ENCODE peak calls at places on chromosomes 13 and 19, in six cellular contexts. One of them, this sample, is unnamed. For H3K9me3, the result is how much of the 10 kb centered on the place peaks cover.

GRCh38 chr19:47613165-47614146 is 4.5 kb downstream of the BICRA start:
- DNase-seq in lower lobe of right lung: no peak
- DNase-seq in OCI-LY7: no peak
- DNase-seq in CD8-positive, alpha-beta T cell: no peak
- DNase-seq in hepatocyte: peak
- DNase-seq in pancreas: no peak
- DNase-seq in this sample: no peak

GRCh38 chr19:44718441-44719261 is 19.7 kb downstream of the CEACAM16 start:
- DNase-seq in lower lobe of right lung: peak
- DNase-seq in OCI-LY7: no peak
- DNase-seq in CD8-positive, alpha-beta T cell: no peak
- DNase-seq in hepatocyte: peak
- DNase-seq in pancreas: peak
- DNase-seq in this sample: peak

GRCh38 chr13:112466132-112467025 is 90.2 kb downstream of the SPACA7 start:
- DNase-seq in lower lobe of right lung: no peak
- DNase-seq in OCI-LY7: no peak
- DNase-seq in CD8-positive, alpha-beta T cell: no peak
- DNase-seq in hepatocyte: no peak
- DNase-seq in pancreas: no peak
- DNase-seq in this sample: peak

GRCh38 chr13:76828316-76828741 is 57.9 kb downstream of the KCTD12 start:
- DNase-seq in lower lobe of right lung: no peak
- DNase-seq in OCI-LY7: no peak
- DNase-seq in CD8-positive, alpha-beta T cell: no peak
- DNase-seq in hepatocyte: no peak
- DNase-seq in pancreas: no peak
- DNase-seq in this sample: no peak

GRCh38 chr13:101258071-101258470 is 158.2 kb downstream of the NALCN start:
- DNase-seq in lower lobe of right lung: no peak
- DNase-seq in OCI-LY7: no peak
- DNase-seq in CD8-positive, alpha-beta T cell: no peak
- DNase-seq in hepatocyte: peak
- DNase-seq in pancreas: no peak
- DNase-seq in this sample: no peak

GRCh38 chr13:26540319-26540718 is 17.2 kb upstream of the WASF3 start:
- DNase-seq in lower lobe of right lung: no peak
- DNase-seq in OCI-LY7: no peak
- DNase-seq in CD8-positive, alpha-beta T cell: no peak
- DNase-seq in hepatocyte: no peak
- DNase-seq in pancreas: no peak
- DNase-seq in this sample: no peak

GRCh38 chr19:57099199-57099661 is 20.6 kb upstream of the USP29 start:
- DNase-seq in lower lobe of right lung: peak
- DNase-seq in OCI-LY7: peak
- DNase-seq in CD8-positive, alpha-beta T cell: peak
- DNase-seq in hepatocyte: peak
- DNase-seq in pancreas: peak
- DNase-seq in this sample: peak

GRCh38 chr19:17872251-17873001 is 681 bp downstream of the SLC5A5 start:
- DNase-seq in lower lobe of right lung: no peak
- DNase-seq in OCI-LY7: no peak
- DNase-seq in CD8-positive, alpha-beta T cell: no peak
- DNase-seq in hepatocyte: no peak
- DNase-seq in pancreas: no peak
- DNase-seq in this sample: no peak

GRCh38 chr13:90485441-90485840 is 862.0 kb upstream of the MIR17HG start:
- DNase-seq in lower lobe of right lung: no peak
- DNase-seq in OCI-LY7: no peak
- DNase-seq in CD8-positive, alpha-beta T cell: no peak
- DNase-seq in hepatocyte: no peak
- DNase-seq in pancreas: no peak
- DNase-seq in this sample: no peak

GRCh38 chr19:3440082-3440481 is 40.2 kb downstream of the SMIM24 start:
- DNase-seq in lower lobe of right lung: peak
- DNase-seq in OCI-LY7: peak
- DNase-seq in CD8-positive, alpha-beta T cell: peak
- DNase-seq in hepatocyte: no peak
- DNase-seq in pancreas: peak
- DNase-seq in this sample: no peak

GRCh38 chr19:19662866-19663291 is 597 bp downstream of the ATP13A1 start:
- DNase-seq in lower lobe of right lung: no peak
- DNase-seq in OCI-LY7: no peak
- DNase-seq in CD8-positive, alpha-beta T cell: no peak
- DNase-seq in hepatocyte: no peak
- DNase-seq in pancreas: no peak
- DNase-seq in this sample: no peak
- H3K27ac ChIP-seq in lower lobe of right lung: peak
- H3K27ac ChIP-seq in OCI-LY7: peak
- H3K27ac ChIP-seq in CD8-positive, alpha-beta T cell: peak
- H3K27ac ChIP-seq in hepatocyte: peak
- H3K27ac ChIP-seq in pancreas: peak
- H3K27ac ChIP-seq in this sample: peak

GRCh38 chr13:106372199-106373160 is 163.0 kb downstream of the EFNB2 start:
- DNase-seq in lower lobe of right lung: no peak
- DNase-seq in OCI-LY7: peak
- DNase-seq in CD8-positive, alpha-beta T cell: no peak
- DNase-seq in hepatocyte: no peak
- DNase-seq in pancreas: no peak
- DNase-seq in this sample: no peak
- H3K9me3 ChIP-seq in lower lobe of right lung: under half
- H3K9me3 ChIP-seq in OCI-LY7: under half
- H3K9me3 ChIP-seq in CD8-positive, alpha-beta T cell: under half
- H3K9me3 ChIP-seq in hepatocyte: under half
- H3K9me3 ChIP-seq in pancreas: under half
- H3K9me3 ChIP-seq in this sample: under half

GRCh38 chr13:114268344-114269280 is 12.8 kb upstream of the UPF3A start:
- DNase-seq in lower lobe of right lung: no peak
- DNase-seq in OCI-LY7: no peak
- DNase-seq in CD8-positive, alpha-beta T cell: no peak
- DNase-seq in hepatocyte: no peak
- DNase-seq in pancreas: no peak
- DNase-seq in this sample: no peak

GRCh38 chr13:114261328-114261965 is 20.0 kb upstream of the UPF3A start:
- DNase-seq in lower lobe of right lung: no peak
- DNase-seq in OCI-LY7: no peak
- DNase-seq in CD8-positive, alpha-beta T cell: no peak
- DNase-seq in hepatocyte: no peak
- DNase-seq in pancreas: no peak
- DNase-seq in this sample: no peak

GRCh38 chr13:114263590-114263989 is 17.8 kb upstream of the UPF3A start:
- DNase-seq in lower lobe of right lung: no peak
- DNase-seq in OCI-LY7: peak
- DNase-seq in CD8-positive, alpha-beta T cell: no peak
- DNase-seq in hepatocyte: no peak
- DNase-seq in pancreas: no peak
- DNase-seq in this sample: no peak

GRCh38 chr13:114266241-114266640 is 15.2 kb upstream of the UPF3A start:
- DNase-seq in lower lobe of right lung: no peak
- DNase-seq in OCI-LY7: no peak
- DNase-seq in CD8-positive, alpha-beta T cell: no peak
- DNase-seq in hepatocyte: no peak
- DNase-seq in pancreas: no peak
- DNase-seq in this sample: no peak

DNA sequence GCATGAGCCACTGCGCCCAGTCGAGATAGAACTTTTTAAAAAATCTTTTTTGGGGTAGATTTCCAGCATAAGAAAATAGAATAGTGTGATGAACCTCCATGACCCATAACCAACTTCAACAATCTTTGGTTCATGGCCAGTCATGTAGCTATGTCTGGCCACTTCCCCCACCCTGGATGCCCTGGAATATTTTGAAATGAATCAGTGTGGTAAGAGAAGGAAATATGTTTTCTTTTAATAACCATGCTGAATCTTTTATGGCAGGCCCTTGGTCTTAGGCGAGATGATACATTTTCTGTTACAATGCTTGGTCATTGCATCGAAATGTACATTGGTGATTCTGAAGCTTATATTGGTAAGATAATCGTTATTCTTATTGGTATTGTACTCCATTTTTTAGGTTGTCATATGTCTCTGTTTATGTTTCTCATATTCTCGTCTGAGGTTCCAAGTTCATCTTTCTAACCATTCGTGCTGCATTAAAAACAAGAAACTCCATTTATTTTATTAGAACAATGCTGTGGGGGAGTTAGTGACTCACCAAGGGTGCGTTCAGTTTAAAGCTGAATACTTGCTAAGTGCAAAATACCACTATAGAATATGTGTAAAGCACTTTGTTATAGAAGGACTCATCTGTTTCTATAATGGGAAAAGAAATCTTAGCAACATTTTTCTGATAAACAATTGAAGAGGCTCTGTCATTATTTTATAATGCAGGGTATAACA is 16.4 kb upstream of the UPF3A start:
- DNase-seq in lower lobe of right lung: no peak
- DNase-seq in OCI-LY7: no peak
- DNase-seq in CD8-positive, alpha-beta T cell: no peak
- DNase-seq in hepatocyte: no peak
- DNase-seq in pancreas: no peak
- DNase-seq in this sample: no peak
- H3K4me3 ChIP-seq in lower lobe of right lung: no peak
- H3K4me3 ChIP-seq in OCI-LY7: no peak
- H3K4me3 ChIP-seq in CD8-positive, alpha-beta T cell: no peak
- H3K4me3 ChIP-seq in hepatocyte: no peak
- H3K4me3 ChIP-seq in pancreas: no peak
- H3K4me3 ChIP-seq in this sample: no peak

GRCh38 chr13:95188128-95188527 is 113.1 kb downstream of the ABCC4 start:
- DNase-seq in lower lobe of right lung: no peak
- DNase-seq in OCI-LY7: no peak
- DNase-seq in CD8-positive, alpha-beta T cell: no peak
- DNase-seq in hepatocyte: no peak
- DNase-seq in pancreas: no peak
- DNase-seq in this sample: no peak

GRCh38 chr13:95185311-95185710 is 115.9 kb downstream of the ABCC4 start:
- DNase-seq in lower lobe of right lung: no peak
- DNase-seq in OCI-LY7: no peak
- DNase-seq in CD8-positive, alpha-beta T cell: no peak
- DNase-seq in hepatocyte: no peak
- DNase-seq in pancreas: no peak
- DNase-seq in this sample: no peak

GRCh38 chr13:95184317-95184716 is 116.9 kb downstream of the ABCC4 start:
- DNase-seq in lower lobe of right lung: no peak
- DNase-seq in OCI-LY7: no peak
- DNase-seq in CD8-positive, alpha-beta T cell: no peak
- DNase-seq in hepatocyte: no peak
- DNase-seq in pancreas: no peak
- DNase-seq in this sample: no peak

GRCh38 chr13:95182570-95183285 is 118.5 kb downstream of the ABCC4 start:
- DNase-seq in lower lobe of right lung: no peak
- DNase-seq in OCI-LY7: no peak
- DNase-seq in CD8-positive, alpha-beta T cell: no peak
- DNase-seq in hepatocyte: no peak
- DNase-seq in pancreas: no peak
- DNase-seq in this sample: no peak

GRCh38 chr13:95185851-95186250 is 115.4 kb downstream of the ABCC4 start:
- DNase-seq in lower lobe of right lung: no peak
- DNase-seq in OCI-LY7: no peak
- DNase-seq in CD8-positive, alpha-beta T cell: peak
- DNase-seq in hepatocyte: no peak
- DNase-seq in pancreas: no peak
- DNase-seq in this sample: no peak
- H3K27ac ChIP-seq in lower lobe of right lung: no peak
- H3K27ac ChIP-seq in OCI-LY7: no peak
- H3K27ac ChIP-seq in CD8-positive, alpha-beta T cell: peak
- H3K27ac ChIP-seq in hepatocyte: no peak
- H3K27ac ChIP-seq in pancreas: no peak
- H3K27ac ChIP-seq in this sample: no peak

GRCh38 chr19:23070353-23070781 is 46.5 kb upstream of the ZNF730 start:
- DNase-seq in lower lobe of right lung: no peak
- DNase-seq in OCI-LY7: no peak
- DNase-seq in CD8-positive, alpha-beta T cell: no peak
- DNase-seq in hepatocyte: no peak
- DNase-seq in pancreas: peak
- DNase-seq in this sample: no peak
- H3K9me3 ChIP-seq in lower lobe of right lung: under half
- H3K9me3 ChIP-seq in OCI-LY7: under half
- H3K9me3 ChIP-seq in CD8-positive, alpha-beta T cell: under half
- H3K9me3 ChIP-seq in hepatocyte: under half
- H3K9me3 ChIP-seq in pancreas: under half
- H3K9me3 ChIP-seq in this sample: under half

DNA sequence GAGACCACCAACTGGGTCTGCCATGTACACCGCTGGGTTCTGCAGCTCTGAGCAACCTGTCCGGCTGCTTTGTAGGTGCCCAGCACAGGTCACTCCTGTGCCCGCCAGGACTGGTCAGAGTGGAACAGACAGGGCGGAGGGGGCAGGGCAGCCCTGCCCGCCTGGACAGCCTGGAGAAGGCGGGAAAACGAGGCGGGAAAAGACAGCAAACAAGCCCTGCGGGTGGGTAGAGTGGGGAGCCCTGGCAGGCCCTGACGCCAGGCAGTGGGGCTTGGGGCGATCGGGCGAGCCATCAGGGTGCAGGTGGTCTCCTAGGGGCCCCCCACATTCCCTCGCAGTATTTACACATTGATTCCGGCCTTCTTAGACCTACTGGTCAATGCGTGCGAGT is 525 bp upstream of the UHRF1 start:
- DNase-seq in lower lobe of right lung: no peak
- DNase-seq in OCI-LY7: no peak
- DNase-seq in CD8-positive, alpha-beta T cell: no peak
- DNase-seq in hepatocyte: no peak
- DNase-seq in pancreas: no peak
- DNase-seq in this sample: no peak
- H3K4me3 ChIP-seq in lower lobe of right lung: no peak
- H3K4me3 ChIP-seq in OCI-LY7: peak
- H3K4me3 ChIP-seq in CD8-positive, alpha-beta T cell: peak
- H3K4me3 ChIP-seq in hepatocyte: no peak
- H3K4me3 ChIP-seq in pancreas: no peak
- H3K4me3 ChIP-seq in this sample: no peak

DNA sequence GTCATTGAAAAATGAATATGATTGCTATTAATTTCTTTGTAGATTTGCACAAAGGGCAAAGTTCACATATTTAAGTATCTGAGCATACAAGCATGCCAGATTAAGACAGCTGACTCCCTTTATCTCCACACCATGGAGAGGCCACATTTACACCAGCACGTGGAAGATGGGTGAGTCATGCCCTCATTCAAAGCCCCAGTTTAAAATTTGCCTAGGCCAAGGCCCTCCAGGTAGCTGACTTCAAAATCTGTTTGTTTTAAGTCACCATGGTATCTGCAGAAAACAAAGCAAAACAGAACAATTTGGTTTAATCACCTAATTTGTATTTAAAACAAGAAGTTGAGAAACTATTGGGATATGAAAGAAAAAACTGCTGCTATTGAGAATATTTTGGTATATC is 109.2 kb downstream of the ESD start:
- DNase-seq in lower lobe of right lung: no peak
- DNase-seq in OCI-LY7: no peak
- DNase-seq in CD8-positive, alpha-beta T cell: no peak
- DNase-seq in hepatocyte: peak
- DNase-seq in pancreas: peak
- DNase-seq in this sample: no peak
- H3K27ac ChIP-seq in lower lobe of right lung: no peak
- H3K27ac ChIP-seq in OCI-LY7: no peak
- H3K27ac ChIP-seq in CD8-positive, alpha-beta T cell: no peak
- H3K27ac ChIP-seq in hepatocyte: peak
- H3K27ac ChIP-seq in pancreas: no peak
- H3K27ac ChIP-seq in this sample: no peak

GRCh38 chr19:58170860-58171259 is 12.0 kb upstream of the ZNF274 start:
- DNase-seq in lower lobe of right lung: no peak
- DNase-seq in OCI-LY7: no peak
- DNase-seq in CD8-positive, alpha-beta T cell: no peak
- DNase-seq in hepatocyte: no peak
- DNase-seq in pancreas: no peak
- DNase-seq in this sample: no peak
- H3K9me3 ChIP-seq in lower lobe of right lung: half or more
- H3K9me3 ChIP-seq in OCI-LY7: under half
- H3K9me3 ChIP-seq in CD8-positive, alpha-beta T cell: under half
- H3K9me3 ChIP-seq in hepatocyte: under half
- H3K9me3 ChIP-seq in pancreas: under half
- H3K9me3 ChIP-seq in this sample: under half